ENCODE peak calls at places on chromosomes 12 and 14, in nine cellular contexts. M, F, I, V, U, C, Y, A and P are unnamed samples.
A peak's percentile ranks its signal among the peaks of the same experiment; 100 is the strongest.

GRCh38 chr12:93089805-93090569 is 160.9 kb upstream of the EEA1 start:
- DNase-seq in M (peak; percentile 14), C (no peak), I (peak; percentile 89), Y (peak; percentile 96), F (peak; percentile 82), V (no peak), U (no peak), A (peak; percentile 97), P (peak; percentile 53)

GRCh38 chr12:50326636-50327284 is 43.4 kb upstream of the LIMA1 start:
- DNase-seq in I (no peak), Y (peak; percentile 79), V (no peak), A (peak; percentile 55), U (no peak), F (no peak), C (no peak), M (no peak), P (no peak)

GRCh38 chr14:101471723-101472517 is 89.4 kb upstream of the DIO3 start:
- DNase-seq in C (no peak), V (no peak), M (no peak), A (no peak), I (no peak), Y (no peak), U (no peak), F (no peak), P (no peak)

GRCh38 chr14:99065551-99065950 is 206.4 kb downstream of the BCL11B start:
- DNase-seq in V (no peak), M (no peak), C (no peak), U (no peak), Y (no peak), A (no peak), F (no peak), I (no peak), P (no peak)

GRCh38 chr12:89160716-89161123 is 191.6 kb downstream of the DUSP6 start:
- DNase-seq in F (no peak), A (peak; percentile 94), M (peak; percentile 33), U (peak; percentile 8), V (no peak), I (no peak), Y (peak; percentile 69), C (peak; percentile 53), P (peak; percentile 64)

GRCh38 chr14:36604757-36605505 is 22.5 kb upstream of the NKX2-8 start:
- DNase-seq in A (peak; percentile 69), U (no peak), C (peak; percentile 47), I (peak; percentile 76), M (peak; percentile 51), Y (peak; percentile 75), F (peak; percentile 23), V (peak; percentile 23), P (peak; percentile 40)

GRCh38 chr14:36268957-36269734 is 51.3 kb downstream of the MBIP start:
- DNase-seq in M (no peak), C (no peak), U (no peak), I (no peak), Y (no peak), A (no peak), F (no peak), V (no peak), P (no peak)

GRCh38 chr14:60094306-60094897 is 2.7 kb downstream of the PCNX4 start:
- DNase-seq in A (peak; percentile 29), C (no peak), U (no peak), M (peak; percentile 55), Y (peak; percentile 44), V (no peak), F (no peak), I (no peak), P (no peak)

GRCh38 chr12:18165422-18165871 is 75.5 kb upstream of the RERGL start:
- DNase-seq in U (no peak), C (no peak), F (peak; percentile 75), I (no peak), M (no peak), V (no peak), Y (peak; percentile 68), A (peak; percentile 66), P (no peak)

GRCh38 chr12:24012528-24012927 is 63.1 kb upstream of the SOX5 start:
- DNase-seq in C (no peak), M (no peak), Y (peak; percentile 26), F (no peak), U (no peak), V (no peak), A (peak; percentile 35), I (no peak), P (no peak)

GRCh38 chr12:92756905-92757598 is 54.3 kb downstream of the PLEKHG7 start:
- DNase-seq in M (no peak), C (no peak), U (no peak), V (no peak), I (no peak), F (no peak), Y (no peak), A (no peak), P (no peak)

GRCh38 chr14:103070971-103071542 is 13.0 kb upstream of the LBHD2 start:
- DNase-seq in M (peak; percentile 60), Y (no peak), A (no peak), C (no peak), V (no peak), I (no peak), U (no peak), F (no peak), P (no peak)

GRCh38 chr12:98127336-98127679 is 388.1 kb upstream of the TMPO start:
- DNase-seq in I (no peak), F (no peak), M (no peak), Y (no peak), V (no peak), C (no peak), U (no peak), A (no peak), P (no peak)

GRCh38 chr14:99854831-99855230 is 61.6 kb downstream of the EML1 start:
- DNase-seq in U (no peak), A (no peak), C (no peak), F (no peak), I (no peak), Y (no peak), V (no peak), M (no peak), P (no peak)

GRCh38 chr12:121797937-121798801 is 4.7 kb upstream of the RHOF start:
- DNase-seq in A (no peak), V (no peak), I (no peak), Y (peak; percentile 74), C (no peak), M (no peak), F (no peak), U (no peak), P (no peak)

GRCh38 chr12:130838951-130839769 is at the start of gene STX2:
- DNase-seq in A (peak; percentile 64), F (no peak), C (peak; percentile 76), U (no peak), Y (peak; percentile 80), I (peak; percentile 54), M (peak; percentile 86), V (peak; percentile 54), P (no peak)

GRCh38 chr12:127145929-127146789 is 1120.8 kb upstream of the TMEM132C start:
- DNase-seq in F (peak; percentile 31), I (peak; percentile 28), A (peak; percentile 40), C (no peak), Y (peak; percentile 50), U (no peak), V (no peak), M (no peak), P (no peak)

GRCh38 chr14:70317969-70318634 is 41.4 kb downstream of the COX16 start:
- DNase-seq in U (no peak), F (peak; percentile 10), Y (peak; percentile 67), M (peak; percentile 22), A (peak; percentile 66), I (peak; percentile 38), C (no peak), V (no peak), P (peak; percentile 27)

GRCh38 chr14:65840118-65840751 is 427.7 kb downstream of the FUT8 start:
- DNase-seq in C (no peak), U (no peak), I (no peak), F (no peak), V (no peak), A (no peak), Y (no peak), M (no peak), P (no peak)

GRCh38 chr12:66036317-66036716 is 94.2 kb downstream of the LLPH start:
- DNase-seq in M (peak; percentile 41), A (peak; percentile 99), V (no peak), I (peak; percentile 82), Y (peak; percentile 93), C (no peak), F (peak; percentile 89), U (peak; percentile 17), P (peak; percentile 90)

GRCh38 chr12:67792185-67792584 is 143.6 kb downstream of the DYRK2 start:
- DNase-seq in A (no peak), Y (no peak), U (no peak), C (no peak), I (no peak), V (no peak), F (no peak), M (no peak), P (no peak)
- H3K4me3 ChIP-seq in A (no peak overlapping the region), Y (no peak overlapping the region), U (no peak overlapping the region), C (no peak overlapping the region), I (no peak overlapping the region), V (no peak overlapping the region), F (no peak overlapping the region), M (no peak overlapping the region), P (no peak overlapping the region)

DNA sequence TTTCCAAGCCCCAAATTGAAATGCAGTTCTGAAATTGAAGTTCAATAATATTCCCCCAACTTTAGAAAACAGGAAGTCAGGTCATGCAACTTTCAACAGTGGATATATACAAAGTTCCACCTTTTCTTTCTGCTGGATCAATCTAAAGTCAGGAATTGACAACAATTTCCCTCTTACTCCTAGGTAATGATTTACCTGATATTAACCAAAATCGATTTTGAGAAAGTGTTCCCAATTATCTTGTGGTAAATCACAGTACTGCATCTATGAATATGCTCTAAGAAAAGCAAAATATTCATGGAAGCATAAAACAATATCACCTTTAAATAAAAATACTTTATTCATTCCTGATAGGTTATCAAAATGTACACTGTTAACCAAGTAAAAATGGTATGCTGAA is 28.4 kb downstream of the BDKRB1 start:
- DNase-seq in U (no peak), F (no peak), M (no peak), A (no peak), Y (no peak), V (no peak), I (no peak), C (no peak), P (no peak)
- TF ChIP-seq CTCF in U (no peak), F (no peak), M (no peak), A (no peak), Y (no peak), V (no peak), I (no peak), C (no peak), P (no peak)

DNA sequence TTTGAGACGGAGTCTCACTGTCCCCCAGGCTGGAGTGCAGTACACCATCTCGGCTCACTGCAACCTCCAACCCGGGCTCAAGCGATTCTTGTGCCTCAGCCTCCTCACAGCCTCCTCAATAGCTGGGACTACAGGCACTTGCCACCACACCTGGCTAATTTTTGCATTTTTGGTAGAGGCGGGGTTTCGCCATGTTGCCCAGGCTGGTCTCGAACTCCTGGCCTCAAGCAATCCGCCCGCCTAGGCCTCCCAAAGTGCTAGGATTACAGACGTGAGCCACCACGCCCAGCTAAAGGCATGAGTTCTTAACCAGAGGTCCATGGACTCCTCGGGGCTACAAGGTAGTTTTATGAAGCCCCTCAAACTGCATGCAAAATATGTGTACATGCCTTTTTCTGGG is 2.1 kb downstream of the SARNP start:
- DNase-seq in I (no peak), F (no peak), Y (no peak), U (no peak), V (no peak), M (no peak), A (no peak), C (no peak), P (no peak)
- H3K4me3 ChIP-seq in I (no peak overlapping the region), F (no peak overlapping the region), Y (no peak overlapping the region), U (peak overlapping the region; percentile 96), V (peak overlapping the region; percentile 67), M (no peak overlapping the region), A (no peak overlapping the region), C (no peak overlapping the region), P (no peak overlapping the region)

GRCh38 chr12:6493580-6494350 is at the start of gene NCAPD2:
- DNase-seq in M (peak; percentile 98), Y (peak; percentile 93), U (peak; percentile 87), C (peak; percentile 95), I (peak; percentile 91), F (peak; percentile 79), A (peak; percentile 88), V (peak; percentile 95), P (peak; percentile 74)
- TF ChIP-seq CTCF in M (peak; percentile 46), Y (peak; percentile 9), U (peak; percentile 62), C (no peak), I (no peak), F (peak; percentile 5), A (peak; percentile 13), V (peak; percentile 54), P (no peak)